ENCODE peak calls at places on chromosomes 5 and 9, in four cellular contexts. One of them, this sample, is unnamed.

GRCh38 chr5:179819296-179820126 is 1.2 kb upstream of the SQSTM1 start:
- DNase-seq in activated naive CD4-positive, alpha-beta T cell treated with anti-CD3 and anti-CD28 coated beads, Interleukin-2, amount 10 ng/mL, durations not matched to agents 7 days and 5 days: peak
- DNase-seq in HCT116: no peak
- DNase-seq in activated T-cell treated with anti-CD3 and anti-CD28 coated beads, Interleukin-2, amount 50 U/mL, for 48 hours: peak
- DNase-seq in this sample: peak

GRCh38 chr5:157562111-157562581 is 13.4 kb downstream of the ADAM19 start:
- DNase-seq in activated T-cell treated with anti-CD3 and anti-CD28 coated beads, Interleukin-2, amount 50 U/mL, for 48 hours: no peak
- DNase-seq in activated naive CD4-positive, alpha-beta T cell treated with anti-CD3 and anti-CD28 coated beads, Interleukin-2, amount 10 ng/mL, durations not matched to agents 7 days and 5 days: no peak
- DNase-seq in HCT116: no peak
- DNase-seq in this sample: no peak

GRCh38 chr5:74767579-74767913 is 497 bp downstream of the NSA2 start:
- DNase-seq in activated naive CD4-positive, alpha-beta T cell treated with anti-CD3 and anti-CD28 coated beads, Interleukin-2, amount 10 ng/mL, durations not matched to agents 7 days and 5 days: peak
- DNase-seq in HCT116: peak
- DNase-seq in activated T-cell treated with anti-CD3 and anti-CD28 coated beads, Interleukin-2, amount 50 U/mL, for 48 hours: no peak
- DNase-seq in this sample: no peak

GRCh38 chr5:43358338-43358737 is 45.1 kb upstream of the HMGCS1 start:
- DNase-seq in activated naive CD4-positive, alpha-beta T cell treated with anti-CD3 and anti-CD28 coated beads, Interleukin-2, amount 10 ng/mL, durations not matched to agents 7 days and 5 days: no peak
- DNase-seq in activated T-cell treated with anti-CD3 and anti-CD28 coated beads, Interleukin-2, amount 50 U/mL, for 48 hours: no peak
- DNase-seq in HCT116: no peak
- DNase-seq in this sample: no peak

GRCh38 chr5:32973646-32974045 is 262.5 kb downstream of the NPR3 start:
- DNase-seq in HCT116: no peak
- DNase-seq in activated T-cell treated with anti-CD3 and anti-CD28 coated beads, Interleukin-2, amount 50 U/mL, for 48 hours: no peak
- DNase-seq in activated naive CD4-positive, alpha-beta T cell treated with anti-CD3 and anti-CD28 coated beads, Interleukin-2, amount 10 ng/mL, durations not matched to agents 7 days and 5 days: no peak
- DNase-seq in this sample: no peak

GRCh38 chr9:120935383-120935857 is 8.8 kb upstream of the TRAF1 start:
- DNase-seq in HCT116: no peak
- DNase-seq in activated naive CD4-positive, alpha-beta T cell treated with anti-CD3 and anti-CD28 coated beads, Interleukin-2, amount 10 ng/mL, durations not matched to agents 7 days and 5 days: no peak
- DNase-seq in activated T-cell treated with anti-CD3 and anti-CD28 coated beads, Interleukin-2, amount 50 U/mL, for 48 hours: peak
- DNase-seq in this sample: no peak

GRCh38 chr5:91103353-91104061 is 279.6 kb downstream of the ARRDC3 start:
- DNase-seq in HCT116: no peak
- DNase-seq in activated T-cell treated with anti-CD3 and anti-CD28 coated beads, Interleukin-2, amount 50 U/mL, for 48 hours: no peak
- DNase-seq in activated naive CD4-positive, alpha-beta T cell treated with anti-CD3 and anti-CD28 coated beads, Interleukin-2, amount 10 ng/mL, durations not matched to agents 7 days and 5 days: no peak
- DNase-seq in this sample: no peak

GRCh38 chr5:72760259-72760658 is 56.2 kb upstream of the TNPO1 start:
- DNase-seq in activated T-cell treated with anti-CD3 and anti-CD28 coated beads, Interleukin-2, amount 50 U/mL, for 48 hours: no peak
- DNase-seq in HCT116: no peak
- DNase-seq in activated naive CD4-positive, alpha-beta T cell treated with anti-CD3 and anti-CD28 coated beads, Interleukin-2, amount 10 ng/mL, durations not matched to agents 7 days and 5 days: no peak
- DNase-seq in this sample: no peak

GRCh38 chr9:34717996-34718614 is 8.2 kb upstream of the CCL21 start:
- DNase-seq in activated T-cell treated with anti-CD3 and anti-CD28 coated beads, Interleukin-2, amount 50 U/mL, for 48 hours: no peak
- DNase-seq in activated naive CD4-positive, alpha-beta T cell treated with anti-CD3 and anti-CD28 coated beads, Interleukin-2, amount 10 ng/mL, durations not matched to agents 7 days and 5 days: no peak
- DNase-seq in HCT116: no peak
- DNase-seq in this sample: no peak

GRCh38 chr5:39426136-39426535 is 1.4 kb upstream of the DAB2 start:
- DNase-seq in activated T-cell treated with anti-CD3 and anti-CD28 coated beads, Interleukin-2, amount 50 U/mL, for 48 hours: no peak
- DNase-seq in activated naive CD4-positive, alpha-beta T cell treated with anti-CD3 and anti-CD28 coated beads, Interleukin-2, amount 10 ng/mL, durations not matched to agents 7 days and 5 days: no peak
- DNase-seq in HCT116: no peak
- DNase-seq in this sample: no peak

GRCh38 chr9:136332482-136332983 is 5.2 kb downstream of the GPSM1 start:
- DNase-seq in HCT116: no peak
- DNase-seq in activated naive CD4-positive, alpha-beta T cell treated with anti-CD3 and anti-CD28 coated beads, Interleukin-2, amount 10 ng/mL, durations not matched to agents 7 days and 5 days: no peak
- DNase-seq in activated T-cell treated with anti-CD3 and anti-CD28 coated beads, Interleukin-2, amount 50 U/mL, for 48 hours: no peak
- DNase-seq in this sample: no peak

GRCh38 chr5:172891716-172892421 is 57.8 kb downstream of the ERGIC1 start:
- DNase-seq in activated naive CD4-positive, alpha-beta T cell treated with anti-CD3 and anti-CD28 coated beads, Interleukin-2, amount 10 ng/mL, durations not matched to agents 7 days and 5 days: no peak
- DNase-seq in HCT116: no peak
- DNase-seq in activated T-cell treated with anti-CD3 and anti-CD28 coated beads, Interleukin-2, amount 50 U/mL, for 48 hours: no peak
- DNase-seq in this sample: no peak

GRCh38 chr5:400282-401215 is 42.4 kb upstream of the EXOC3 start:
- DNase-seq in activated naive CD4-positive, alpha-beta T cell treated with anti-CD3 and anti-CD28 coated beads, Interleukin-2, amount 10 ng/mL, durations not matched to agents 7 days and 5 days: no peak
- DNase-seq in HCT116: no peak
- DNase-seq in activated T-cell treated with anti-CD3 and anti-CD28 coated beads, Interleukin-2, amount 50 U/mL, for 48 hours: peak
- DNase-seq in this sample: no peak

GRCh38 chr5:95347516-95348140 is 43.5 kb upstream of the FAM81B start:
- DNase-seq in activated T-cell treated with anti-CD3 and anti-CD28 coated beads, Interleukin-2, amount 50 U/mL, for 48 hours: no peak
- DNase-seq in HCT116: no peak
- DNase-seq in activated naive CD4-positive, alpha-beta T cell treated with anti-CD3 and anti-CD28 coated beads, Interleukin-2, amount 10 ng/mL, durations not matched to agents 7 days and 5 days: no peak
- DNase-seq in this sample: no peak

GRCh38 chr9:90249094-90249493 is 393.5 kb downstream of the DIRAS2 start:
- DNase-seq in activated naive CD4-positive, alpha-beta T cell treated with anti-CD3 and anti-CD28 coated beads, Interleukin-2, amount 10 ng/mL, durations not matched to agents 7 days and 5 days: no peak
- DNase-seq in HCT116: no peak
- DNase-seq in activated T-cell treated with anti-CD3 and anti-CD28 coated beads, Interleukin-2, amount 50 U/mL, for 48 hours: no peak
- DNase-seq in this sample: no peak

GRCh38 chr5:56377573-56377972 is 144.4 kb upstream of the ANKRD55 start:
- DNase-seq in activated T-cell treated with anti-CD3 and anti-CD28 coated beads, Interleukin-2, amount 50 U/mL, for 48 hours: no peak
- DNase-seq in HCT116: no peak
- DNase-seq in activated naive CD4-positive, alpha-beta T cell treated with anti-CD3 and anti-CD28 coated beads, Interleukin-2, amount 10 ng/mL, durations not matched to agents 7 days and 5 days: no peak
- DNase-seq in this sample: no peak

GRCh38 chr5:128645582-128645981 is 107.5 kb upstream of the FBN2 start:
- DNase-seq in activated T-cell treated with anti-CD3 and anti-CD28 coated beads, Interleukin-2, amount 50 U/mL, for 48 hours: no peak
- DNase-seq in activated naive CD4-positive, alpha-beta T cell treated with anti-CD3 and anti-CD28 coated beads, Interleukin-2, amount 10 ng/mL, durations not matched to agents 7 days and 5 days: no peak
- DNase-seq in HCT116: no peak
- DNase-seq in this sample: no peak

GRCh38 chr9:95511952-95512750 is 4.6 kb downstream of the PTCH1 start:
- DNase-seq in activated naive CD4-positive, alpha-beta T cell treated with anti-CD3 and anti-CD28 coated beads, Interleukin-2, amount 10 ng/mL, durations not matched to agents 7 days and 5 days: no peak
- DNase-seq in activated T-cell treated with anti-CD3 and anti-CD28 coated beads, Interleukin-2, amount 50 U/mL, for 48 hours: peak
- DNase-seq in HCT116: no peak
- DNase-seq in this sample: no peak

GRCh38 chr5:149497357-149497756 is 53.9 kb downstream of the CSNK1A1 start:
- DNase-seq in HCT116: no peak
- DNase-seq in activated naive CD4-positive, alpha-beta T cell treated with anti-CD3 and anti-CD28 coated beads, Interleukin-2, amount 10 ng/mL, durations not matched to agents 7 days and 5 days: no peak
- DNase-seq in activated T-cell treated with anti-CD3 and anti-CD28 coated beads, Interleukin-2, amount 50 U/mL, for 48 hours: no peak
- DNase-seq in this sample: no peak

GRCh38 chr9:122190597-122191381 is 31.1 kb downstream of the MORN5 start:
- DNase-seq in HCT116: no peak
- DNase-seq in activated T-cell treated with anti-CD3 and anti-CD28 coated beads, Interleukin-2, amount 50 U/mL, for 48 hours: peak
- DNase-seq in activated naive CD4-positive, alpha-beta T cell treated with anti-CD3 and anti-CD28 coated beads, Interleukin-2, amount 10 ng/mL, durations not matched to agents 7 days and 5 days: peak
- DNase-seq in this sample: no peak

GRCh38 chr5:7018601-7019000 is 305.4 kb downstream of the TENT4A start:
- DNase-seq in HCT116: no peak
- DNase-seq in activated T-cell treated with anti-CD3 and anti-CD28 coated beads, Interleukin-2, amount 50 U/mL, for 48 hours: no peak
- DNase-seq in activated naive CD4-positive, alpha-beta T cell treated with anti-CD3 and anti-CD28 coated beads, Interleukin-2, amount 10 ng/mL, durations not matched to agents 7 days and 5 days: no peak
- DNase-seq in this sample: no peak

GRCh38 chr5:11981986-11982385 is 77.7 kb upstream of the CTNND2 start:
- DNase-seq in activated naive CD4-positive, alpha-beta T cell treated with anti-CD3 and anti-CD28 coated beads, Interleukin-2, amount 10 ng/mL, durations not matched to agents 7 days and 5 days: no peak
- DNase-seq in HCT116: no peak
- DNase-seq in activated T-cell treated with anti-CD3 and anti-CD28 coated beads, Interleukin-2, amount 50 U/mL, for 48 hours: no peak
- DNase-seq in this sample: no peak